ENCODE peak calls at places on chromosomes 1 and 21, in four cellular contexts. G is SK-N-SH, O is GM23248, E is endothelial cell of umbilical vein. N is an unnamed sample.
A peak's percentile ranks its signal among the peaks of the same experiment; 100 is the strongest.

GRCh38 chr1:153629343-153629665 is 1.1 kb downstream of the S100A1 start:
- DNase-seq in G (no peak), E (no peak), O (no peak), N (no peak)

GRCh38 chr21:33495743-33496142 is 4.2 kb upstream of the DNAJC28 start:
- DNase-seq in O (no peak), G (no peak), E (no peak), N (no peak)

GRCh38 chr1:36750706-36751105 is 268.0 kb upstream of the CSF3R start:
- DNase-seq in G (no peak), E (no peak), O (no peak), N (no peak)

GRCh38 chr1:87325982-87326738 is 2.5 kb upstream of the LMO4 start:
- DNase-seq in O (peak; percentile 56), E (peak; percentile 74), G (peak; percentile 40), N (peak; percentile 43)

GRCh38 chr1:183884512-183884911 is 79.6 kb downstream of the RGL1 start:
- DNase-seq in O (no peak), E (no peak), G (no peak), N (no peak)

GRCh38 chr1:99456536-99456935 is 189.4 kb upstream of the PALMD start:
- DNase-seq in O (no peak), G (no peak), E (no peak), N (peak; percentile 19)

GRCh38 chr1:29688477-29689365 is 452.4 kb downstream of the PTPRU start:
- DNase-seq in O (peak; percentile 90), E (peak; percentile 56), G (no peak), N (peak; percentile 48)

GRCh38 chr1:118012725-118013124 is 83.2 kb downstream of the WDR3 start:
- DNase-seq in O (no peak), E (no peak), G (no peak), N (no peak)

GRCh38 chr1:74650561-74650960 is 23.0 kb downstream of the ERICH3 start:
- DNase-seq in O (peak; percentile 16), G (no peak), E (no peak), N (peak; percentile 63)

DNA sequence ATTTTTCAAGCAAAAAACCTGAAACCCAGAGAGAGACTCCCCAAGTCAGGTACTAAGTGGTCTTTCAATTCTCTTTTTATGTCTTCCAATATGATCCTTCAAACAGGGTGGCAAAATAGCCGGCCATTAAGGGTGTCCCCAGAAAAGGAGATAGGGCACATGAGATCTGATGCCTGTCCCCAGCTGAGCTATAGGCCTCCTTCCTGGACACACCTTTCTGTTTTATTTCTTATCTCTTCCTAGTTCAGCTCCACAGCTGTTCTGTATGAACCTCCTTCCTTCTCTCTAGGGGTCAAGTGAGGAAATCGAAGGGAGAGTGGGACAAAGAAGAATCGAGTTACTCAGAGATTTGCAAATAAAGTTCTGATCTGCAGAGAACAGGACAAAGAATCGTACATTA is 112.4 kb upstream of the ATP1A1 start:
- DNase-seq in G (no peak), O (no peak), E (no peak), N (no peak)
- H4K20me1 ChIP-seq in G (no peaks in the 10 kb centered on the region), O (no peaks in the 10 kb centered on the region), E (no peaks in the 10 kb centered on the region), N (no peaks in the 10 kb centered on the region)

DNA sequence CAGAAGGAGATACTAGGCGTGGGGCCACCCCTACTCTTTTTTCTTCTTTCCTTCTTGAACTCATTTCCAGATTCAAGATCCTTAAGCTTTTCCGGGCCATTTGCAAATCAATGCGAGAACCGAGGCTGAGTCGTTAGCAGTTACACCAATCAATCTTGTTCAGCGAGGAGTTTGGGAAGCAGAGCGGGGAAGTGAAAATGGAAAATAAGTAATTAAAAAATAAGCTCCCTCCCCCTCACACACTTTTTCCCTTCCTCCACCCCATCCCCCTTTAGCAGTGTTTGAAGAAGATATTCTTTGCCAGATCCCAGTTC is 1.7 kb upstream of the NEGR1 start:
- DNase-seq in G (no peak), E (no peak), O (no peak), N (no peak)
- H3K4me3 ChIP-seq in G (peak overlapping the region; percentile 65), E (peak overlapping the region; percentile 75), O (peak overlapping the region; percentile 96), N (peak overlapping the region; percentile 70)

DNA sequence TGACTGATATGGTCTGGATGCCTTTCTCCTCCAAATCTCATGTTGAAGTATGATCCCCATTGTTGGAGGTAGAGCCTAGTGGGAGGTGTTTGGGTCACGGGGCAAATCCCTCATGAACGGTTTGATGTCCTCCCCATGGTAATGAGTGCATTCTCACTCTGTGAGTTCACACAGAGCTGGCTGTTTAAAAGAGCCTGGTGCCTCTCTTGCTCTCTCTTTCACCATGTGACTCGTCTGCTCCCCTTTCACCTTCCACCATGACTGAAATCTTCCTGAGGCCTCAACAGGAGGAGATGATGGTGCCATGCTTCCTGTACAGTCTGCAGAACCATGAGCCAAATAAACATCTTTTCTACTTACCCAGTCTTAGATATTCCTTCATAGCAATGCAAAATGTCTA is 30.2 kb downstream of the ALDH9A1 start:
- DNase-seq in E (no peak), O (no peak), G (no peak), N (no peak)
- H3K4me1 ChIP-seq in E (no peaks in the 10 kb centered on the region), O (peaks cover 21% of the 10 kb centered on the region), G (no peaks in the 10 kb centered on the region), N (no peaks in the 10 kb centered on the region)

DNA sequence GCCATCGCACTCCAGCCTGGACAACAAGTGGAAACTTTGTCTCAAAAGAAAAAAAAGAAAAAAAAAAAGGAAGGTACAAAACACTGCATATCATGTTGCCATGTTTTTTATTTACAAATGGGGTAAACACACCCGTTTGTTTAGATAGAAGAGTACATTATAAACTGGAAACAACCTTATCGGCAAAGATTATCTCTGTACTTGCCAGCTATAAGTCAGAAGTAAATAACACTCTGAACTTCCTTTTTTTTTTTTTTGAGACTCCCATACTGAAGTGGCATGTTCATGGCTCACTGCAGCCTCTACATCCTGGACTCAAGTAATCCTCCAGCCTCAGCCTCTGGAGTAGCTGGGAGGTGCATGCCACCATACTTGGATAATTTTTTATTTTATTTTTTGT is 21.9 kb downstream of the USP48 start:
- DNase-seq in G (no peak), O (no peak), E (no peak), N (no peak)
- H4K20me1 ChIP-seq in G (peaks cover 90% of the 10 kb centered on the region), O (peaks cover 28% of the 10 kb centered on the region), E (no peaks in the 10 kb centered on the region), N (no peaks in the 10 kb centered on the region)

GRCh38 chr1:151002611-151003010 is 4.1 kb downstream of the MINDY1 start:
- DNase-seq in G (no peak), E (no peak), O (no peak), N (no peak)
- H3K4me3 ChIP-seq in G (no peak overlapping the region), E (no peak overlapping the region), O (no peak overlapping the region), N (no peak overlapping the region)

GRCh38 chr1:19426294-19427086 is 58.8 kb downstream of the CAPZB start:
- DNase-seq in G (no peak), O (peak; percentile 42), E (no peak), N (no peak)
- H3K4me1 ChIP-seq in G (peaks cover 30% of the 10 kb centered on the region), O (peaks cover 81% of the 10 kb centered on the region), E (peaks cover 25% of the 10 kb centered on the region), N (peaks cover 34% of the 10 kb centered on the region)

GRCh38 chr1:201659576-201659975 is 120.6 kb downstream of the NAV1 start:
- DNase-seq in E (no peak), O (no peak), G (no peak), N (no peak)
- H4K20me1 ChIP-seq in E (no peaks in the 10 kb centered on the region), O (peaks cover 23% of the 10 kb centered on the region), G (peaks cover 100% of the 10 kb centered on the region), N (no peaks in the 10 kb centered on the region)

DNA sequence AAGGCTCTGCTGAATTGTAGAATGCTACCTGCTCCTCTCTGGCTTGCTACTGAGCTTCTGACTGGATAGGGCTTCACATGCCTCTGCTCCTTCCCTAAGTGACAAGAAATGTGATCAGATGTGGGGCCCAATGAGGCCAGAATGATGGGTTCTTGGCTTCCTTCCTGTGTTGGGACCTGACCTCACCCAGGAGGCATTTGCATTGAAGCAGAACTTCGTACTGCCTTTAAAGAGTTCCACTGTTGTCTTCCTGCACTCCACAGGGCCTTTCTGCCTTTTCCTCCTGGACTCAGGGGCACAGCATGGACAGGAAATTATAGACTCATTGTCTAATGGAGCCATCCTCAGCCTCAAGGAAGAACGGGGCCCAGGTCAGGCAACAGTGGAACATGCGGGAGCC is 14.3 kb downstream of the ZNF670 start:
- DNase-seq in G (no peak), E (no peak), O (no peak), N (no peak)
- H3K4me3 ChIP-seq in G (no peak overlapping the region), E (no peak overlapping the region), O (no peak overlapping the region), N (no peak overlapping the region)

GRCh38 chr1:24896176-24896575 is 33.9 kb downstream of the RUNX3 start:
- DNase-seq in G (no peak), E (no peak), O (no peak), N (no peak)
- H3K4me1 ChIP-seq in G (no peaks in the 10 kb centered on the region), E (no peaks in the 10 kb centered on the region), O (no peaks in the 10 kb centered on the region), N (no peaks in the 10 kb centered on the region)

DNA sequence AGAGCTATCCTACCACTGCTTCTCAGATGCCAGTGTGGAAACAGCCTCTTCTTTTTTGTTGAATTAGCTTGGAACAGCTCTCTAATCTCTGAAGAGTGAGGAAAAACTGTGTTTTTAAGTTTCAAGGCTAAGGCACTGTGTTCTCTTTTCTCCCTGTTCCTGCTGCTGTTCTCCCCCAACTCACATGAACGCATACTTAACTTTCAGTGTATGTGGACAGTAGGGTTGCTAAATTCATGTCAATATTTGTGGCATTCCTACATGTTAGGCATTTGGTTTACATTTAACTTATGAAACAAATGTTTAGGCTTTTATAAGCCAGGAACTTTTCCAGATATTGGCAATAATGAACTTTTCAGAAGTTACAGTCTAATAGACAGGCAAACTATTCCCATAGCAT is 6.8 kb downstream of the BACH1 start:
- DNase-seq in G (no peak), O (no peak), E (no peak), N (no peak)
- H4K20me1 ChIP-seq in G (peaks cover 98% of the 10 kb centered on the region), O (peaks cover 46% of the 10 kb centered on the region), E (peaks cover 16% of the 10 kb centered on the region), N (peaks cover 3% of the 10 kb centered on the region)

N was measured in mammary epithelial cell.